ENCODE peak calls at places on chromosomes 2 and 18, in four cellular contexts. H is testis, Z is MM.1S, T is upper lobe of right lung. I is an unnamed sample. For H3K27me3, the result is how much of the 10 kb centered on the place peaks cover.

GRCh38 chr2:23556929-23557328 is 171.9 kb downstream of the KLHL29 start:
- DNase-seq in H (no peak), Z (no peak), T (no peak), I (no peak)

GRCh38 chr2:74984947-74985637 is 26.6 kb downstream of the POLE4 start:
- DNase-seq in H (no peak), Z (no peak), T (no peak), I (no peak)

GRCh38 chr2:149799296-149799695 is 211.7 kb upstream of the MMADHC start:
- DNase-seq in H (peak), Z (peak), T (no peak), I (no peak)

GRCh38 chr2:100548771-100549170 is 14.0 kb upstream of the PDCL3 start:
- DNase-seq in H (no peak), Z (no peak), T (no peak), I (no peak)

GRCh38 chr2:109166811-109167210 is 37.8 kb downstream of the SH3RF3 start:
- DNase-seq in H (no peak), Z (no peak), T (no peak), I (no peak)

GRCh38 chr2:64085936-64086335 is 58.3 kb downstream of the PELI1 start:
- DNase-seq in H (no peak), Z (no peak), T (no peak), I (no peak)

GRCh38 chr2:155298001-155298400 is 599.5 kb downstream of the KCNJ3 start:
- DNase-seq in H (no peak), Z (no peak), T (no peak), I (no peak)

GRCh38 chr2:95667480-95667879 is 75.7 kb downstream of the TRIM43 start:
- DNase-seq in H (no peak), Z (no peak), T (no peak), I (no peak)

GRCh38 chr2:75605770-75606535 is 40.6 kb upstream of the MRPL19 start:
- DNase-seq in H (no peak), Z (no peak), T (no peak), I (no peak)

GRCh38 chr18:67509711-67510110 is 6.8 kb downstream of the DSEL start:
- DNase-seq in H (no peak), Z (no peak), T (no peak), I (no peak)

GRCh38 chr2:224173210-224173609 is 134.1 kb upstream of the SERPINE2 start:
- DNase-seq in H (no peak), Z (no peak), T (no peak), I (no peak)

GRCh38 chr2:207933396-207934045 is 91.8 kb downstream of the PLEKHM3 start:
- DNase-seq in H (no peak), Z (no peak), T (no peak), I (no peak)

GRCh38 chr2:12987246-12987645 is 270.5 kb downstream of the TRIB2 start:
- DNase-seq in H (no peak), Z (no peak), T (no peak), I (no peak)

GRCh38 chr2:101219281-101219680 is 33.4 kb upstream of the CNOT11 start:
- DNase-seq in H (no peak), Z (no peak), T (no peak), I (no peak)

GRCh38 chr2:196131384-196131861 is 40.0 kb downstream of the STK17B start:
- DNase-seq in H (peak), Z (peak), T (no peak), I (peak)

GRCh38 chr2:186534406-186534805 is 48.3 kb downstream of the ZC3H15 start:
- DNase-seq in H (no peak), Z (no peak), T (no peak), I (no peak)

GRCh38 chr2:8315766-8316165 is 366.1 kb upstream of the ID2 start:
- DNase-seq in H (no peak), Z (no peak), T (no peak), I (no peak)

GRCh38 chr2:229586746-229587705 is 127.3 kb downstream of the DNER start:
- DNase-seq in H (peak), Z (peak), T (peak), I (no peak)
- H3K4me3 ChIP-seq in H (peak), Z (no peak), T (peak), I (no peak)

DNA sequence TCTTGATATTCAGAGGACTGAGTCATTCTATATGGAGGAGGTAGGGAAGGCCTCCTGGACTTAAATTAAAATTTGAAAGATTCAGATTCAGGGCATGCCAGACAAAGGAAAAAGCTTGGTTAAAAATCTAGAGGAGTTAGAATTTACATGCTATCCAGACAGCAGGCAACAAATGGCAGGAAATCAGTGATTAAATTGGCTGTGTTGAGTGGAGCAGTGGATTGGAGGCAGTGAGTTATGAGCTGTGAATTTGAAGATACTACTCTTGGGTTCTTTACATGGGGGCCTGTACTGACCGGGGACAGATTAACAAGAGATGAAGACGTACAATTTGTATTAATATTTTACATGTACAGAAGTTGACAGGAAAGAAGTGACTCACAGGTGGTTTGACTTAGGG is 53.7 kb upstream of the NRXN1 start:
- DNase-seq in H (no peak), Z (no peak), T (no peak), I (no peak)
- H3K27me3 ChIP-seq in H (under half), Z (under half), T (under half), I (under half)

GRCh38 chr18:75727479-75727878 is 300.0 kb upstream of the SMIM21 start:
- DNase-seq in H (peak), Z (no peak), T (peak), I (no peak)
- H3K4me3 ChIP-seq in H (no peak), Z (no peak), T (no peak), I (no peak)

GRCh38 chr18:37252854-37253396 is 312.7 kb downstream of the CELF4 start:
- DNase-seq in H (no peak), Z (no peak), T (peak), I (no peak)

GRCh38 chr18:37254973-37255372 is 310.6 kb downstream of the CELF4 start:
- DNase-seq in H (no peak), Z (no peak), T (peak), I (no peak)

GRCh38 chr18:37252342-37252741 is 313.3 kb downstream of the CELF4 start:
- DNase-seq in H (no peak), Z (no peak), T (peak), I (no peak)

GRCh38 chr18:37254256-37254880 is 311.2 kb downstream of the CELF4 start:
- DNase-seq in H (peak), Z (no peak), T (peak), I (no peak)

GRCh38 chr18:37253424-37254255 is 312.0 kb downstream of the CELF4 start:
- DNase-seq in H (peak), Z (peak), T (peak), I (no peak)
- H3K27me3 ChIP-seq in H (under half), Z (under half), T (under half), I (under half)

GRCh38 chr2:197292614-197293013 is 18.0 kb downstream of the ANKRD44 start:
- DNase-seq in H (no peak), Z (peak), T (no peak), I (no peak)
- H3K4me3 ChIP-seq in H (no peak), Z (peak), T (no peak), I (no peak)

GRCh38 chr2:205684871-205685313 is 2.6 kb downstream of the NRP2 start:
- DNase-seq in H (no peak), Z (no peak), T (peak), I (no peak)

GRCh38 chr2:205682239-205683021 is at the start of gene NRP2:
- DNase-seq in H (peak), Z (peak), T (peak), I (peak)

GRCh38 chr2:205681836-205682238 is 464 bp upstream of the NRP2 start:
- DNase-seq in H (no peak), Z (no peak), T (peak), I (peak)

GRCh38 chr2:205683991-205684390 is 1.7 kb downstream of the NRP2 start:
- DNase-seq in H (no peak), Z (no peak), T (no peak), I (no peak)

DNA sequence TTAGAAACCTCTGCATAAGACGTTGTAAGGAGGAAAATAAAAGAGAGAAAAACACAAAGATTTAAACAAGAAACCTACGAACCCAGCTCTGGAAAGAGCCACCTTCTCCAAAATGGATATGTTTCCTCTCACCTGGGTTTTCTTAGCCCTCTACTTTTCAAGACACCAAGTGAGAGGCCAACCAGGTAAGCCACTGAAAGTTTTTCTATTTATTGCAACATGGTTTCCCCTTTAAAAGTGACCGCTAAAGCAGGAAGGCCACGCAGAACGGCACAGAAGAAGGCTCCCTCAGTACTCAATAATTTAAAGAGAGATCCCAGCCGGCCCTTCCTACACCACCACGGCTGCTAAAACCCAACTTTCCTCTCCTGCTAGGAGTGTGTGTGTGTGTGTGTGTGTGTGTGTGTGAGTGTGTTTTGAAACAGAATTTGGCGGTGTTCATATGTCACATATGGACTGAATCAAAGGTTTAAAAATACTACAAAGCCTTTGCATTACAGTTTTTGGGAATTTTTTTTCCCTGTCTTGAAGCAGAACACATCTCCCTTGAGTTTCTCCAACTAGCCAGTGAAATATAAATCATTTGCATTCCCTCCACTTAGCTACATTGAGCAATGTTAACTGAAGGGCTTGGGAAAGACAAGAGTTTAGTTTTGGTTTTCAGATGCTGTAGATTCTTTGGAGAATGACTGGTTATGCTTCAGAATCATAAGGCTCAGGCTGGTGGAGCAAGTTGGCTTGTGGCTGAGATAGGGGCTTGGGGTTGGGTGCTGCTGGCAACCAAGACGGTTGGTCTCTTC is 1.1 kb downstream of the NRP2 start:
- DNase-seq in H (no peak), Z (no peak), T (no peak), I (no peak)
- H3K27me3 ChIP-seq in H (under half), Z (under half), T (under half), I (under half)